ENCODE peak calls at places on chromosomes 4 and X, in eight cellular contexts. A, C, Z, O, D, U, P and W are unnamed samples. For H3K27me3, the result is how much of the 10 kb centered on the place peaks cover.

GRCh38 chr4:108148316-108148715 is 20.4 kb downstream of the LEF1 start:
- DNase-seq in P (no peak), A (no peak), U (no peak), Z (no peak), O (no peak), D (no peak), C (no peak), W (no peak)

GRCh38 chrX:100731441-100732281 is at the start of gene SYTL4:
- DNase-seq in D (no peak), O (peak), U (peak), C (peak), A (peak), Z (peak), P (peak), W (peak)

GRCh38 chrX:47182106-47182700 is 11.4 kb upstream of the UBA1 start:
- DNase-seq in C (no peak), Z (no peak), O (no peak), U (no peak), A (peak), D (no peak), P (no peak), W (no peak)

GRCh38 chr4:17723648-17724047 is 57.8 kb downstream of the FAM184B start:
- DNase-seq in A (no peak), U (no peak), O (no peak), P (no peak), C (no peak), Z (no peak), D (no peak), W (no peak)

GRCh38 chrX:139194571-139195280 is 335.8 kb upstream of the F9 start:
- DNase-seq in D (no peak), Z (peak), A (no peak), C (peak), O (peak), U (peak), P (peak), W (peak)

GRCh38 chr4:48904541-48905142 is 1.9 kb downstream of the OCIAD2 start:
- DNase-seq in A (no peak), Z (no peak), O (no peak), D (no peak), U (peak), C (no peak), P (no peak), W (no peak)

GRCh38 chr4:53558981-53559620 is 32.2 kb downstream of the LNX1 start:
- DNase-seq in U (no peak), D (no peak), P (no peak), Z (no peak), O (no peak), A (no peak), C (no peak), W (no peak)

GRCh38 chr4:3387154-3387942 is 54.4 kb upstream of the HGFAC start:
- DNase-seq in C (no peak), P (no peak), U (no peak), A (no peak), D (no peak), Z (peak), O (peak), W (no peak)

GRCh38 chrX:40172169-40172979 is 74.6 kb upstream of the BCOR start:
- DNase-seq in Z (peak), D (peak), P (peak), O (peak), C (peak), U (peak), A (peak), W (peak)
- H3K27ac ChIP-seq in Z (peak), D (peak), P (peak), O (peak), C (peak), U (no peak), A (peak), W (peak)

GRCh38 chr4:122896270-122896669 is 26.1 kb downstream of the NUDT6 start:
- DNase-seq in A (no peak), U (no peak), C (no peak), O (no peak), P (no peak), D (no peak), Z (no peak), W (no peak)
- H3K4me3 ChIP-seq in A (no peak), U (no peak), C (no peak), O (no peak), P (no peak), D (no peak), Z (no peak), W (no peak)

GRCh38 chrX:150347471-150347870 is 15.6 kb upstream of the MAMLD1 start:
- DNase-seq in C (no peak), U (no peak), Z (no peak), P (no peak), D (no peak), A (no peak), O (no peak), W (no peak)

GRCh38 chrX:150352114-150352513 is 11.0 kb upstream of the MAMLD1 start:
- DNase-seq in O (no peak), P (no peak), C (no peak), A (no peak), D (peak), Z (no peak), U (no peak), W (no peak)

GRCh38 chrX:150352581-150352980 is 10.5 kb upstream of the MAMLD1 start:
- DNase-seq in C (no peak), Z (no peak), O (no peak), U (no peak), D (peak), P (no peak), A (no peak), W (no peak)

GRCh38 chrX:150348365-150348764 is 14.8 kb upstream of the MAMLD1 start:
- DNase-seq in A (no peak), U (peak), O (no peak), P (no peak), Z (no peak), D (no peak), C (no peak), W (no peak)
- H3K27me3 ChIP-seq in A (under half), U (under half), O (under half), P (under half), Z (under half), D (under half), C (under half), W (under half)

DNA sequence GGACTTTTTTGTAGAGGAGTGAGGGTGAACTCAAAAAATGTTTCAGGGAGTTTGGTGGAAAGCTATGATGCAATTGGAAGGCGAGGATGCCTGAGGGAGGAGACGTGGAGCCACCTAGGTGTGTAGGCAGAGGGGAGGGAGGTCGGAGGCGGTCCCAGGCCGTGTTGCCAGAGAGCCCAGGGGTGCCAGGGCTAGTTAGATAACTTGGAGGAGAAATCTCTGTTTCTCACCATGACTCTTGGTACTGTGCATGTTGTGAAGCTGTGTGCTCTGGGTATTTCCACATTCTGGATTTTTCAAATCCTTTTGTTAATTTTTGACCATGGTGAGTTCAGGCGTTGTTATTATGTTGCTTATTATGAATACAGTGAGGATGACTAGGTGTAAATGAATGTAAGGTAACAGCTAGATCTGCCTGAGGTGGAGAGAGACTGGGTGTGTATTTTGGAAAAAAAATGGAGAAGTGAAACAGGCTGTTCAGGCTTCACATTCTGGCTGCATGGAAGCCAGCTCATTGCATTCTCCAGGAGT is 4.5 kb downstream of the RAB9A start:
- DNase-seq in O (no peak), A (no peak), U (peak), C (no peak), P (peak), Z (no peak), D (no peak), W (no peak)
- H3K27ac ChIP-seq in O (no peak), A (no peak), U (no peak), C (peak), P (peak), Z (no peak), D (no peak), W (no peak)

DNA sequence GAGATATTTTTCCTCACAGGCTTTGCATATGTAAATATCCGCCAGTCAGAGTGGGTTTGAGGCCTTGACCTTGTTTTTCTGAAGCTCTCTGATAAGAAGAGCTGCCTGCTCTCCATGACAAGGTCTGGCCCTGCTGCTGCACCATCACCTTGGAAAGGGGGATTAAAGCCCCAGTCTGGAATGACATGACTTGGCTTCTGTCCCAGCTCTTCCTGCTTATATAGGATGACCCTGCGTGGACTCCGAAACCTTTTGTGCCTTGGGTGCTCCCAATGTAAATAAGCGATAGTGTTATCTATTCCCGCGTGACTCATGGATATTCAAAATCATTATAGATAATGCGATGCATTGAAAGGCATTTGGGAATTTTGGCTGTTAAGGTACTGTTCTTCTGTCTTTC is 139.3 kb downstream of the BMPR1B start:
- DNase-seq in O (no peak), D (no peak), Z (no peak), U (peak), C (no peak), A (no peak), P (no peak), W (no peak)
- H3K4me3 ChIP-seq in O (no peak), D (no peak), Z (no peak), U (no peak), C (no peak), A (no peak), P (no peak), W (no peak)

DNA sequence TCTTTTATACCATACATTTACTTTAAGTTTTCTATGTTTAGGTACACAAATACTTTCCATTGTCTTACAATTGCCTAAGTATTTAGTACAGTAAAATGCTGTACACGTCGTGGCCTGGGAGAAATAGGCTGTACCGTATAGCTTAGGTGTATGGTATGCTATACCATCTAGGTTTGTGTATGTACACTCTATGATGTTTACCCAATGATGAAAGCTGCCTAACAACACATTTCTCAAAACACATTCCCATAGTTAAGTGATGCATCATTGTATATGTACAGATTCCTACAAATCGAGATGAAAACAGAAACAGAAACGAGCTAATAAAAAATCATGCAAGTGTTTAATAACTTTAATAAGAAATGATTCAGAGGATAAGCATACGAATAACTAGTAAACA is 51.6 kb downstream of the SPANXA2 start:
- DNase-seq in U (no peak), C (no peak), P (no peak), Z (no peak), D (no peak), A (no peak), O (no peak), W (no peak)
- H3K27me3 ChIP-seq in U (under half), C (under half), P (under half), Z (under half), D (under half), A (under half), O (under half), W (under half)

GRCh38 chr4:118033148-118034060 is 882 bp upstream of the NDST3 start:
- DNase-seq in D (peak), Z (peak), C (peak), P (peak), O (peak), U (peak), A (peak), W (peak)

GRCh38 chr4:118036336-118036735 is 2.0 kb downstream of the NDST3 start:
- DNase-seq in Z (no peak), P (no peak), A (no peak), U (no peak), D (no peak), C (no peak), O (no peak), W (no peak)

GRCh38 chr4:118034061-118034785 is at the start of gene NDST3:
- DNase-seq in P (peak), O (peak), Z (peak), C (peak), U (peak), A (peak), D (peak), W (peak)

GRCh38 chr4:118032691-118033090 is 1.6 kb upstream of the NDST3 start:
- DNase-seq in P (no peak), A (no peak), C (no peak), D (peak), O (no peak), U (peak), Z (no peak), W (no peak)

DNA sequence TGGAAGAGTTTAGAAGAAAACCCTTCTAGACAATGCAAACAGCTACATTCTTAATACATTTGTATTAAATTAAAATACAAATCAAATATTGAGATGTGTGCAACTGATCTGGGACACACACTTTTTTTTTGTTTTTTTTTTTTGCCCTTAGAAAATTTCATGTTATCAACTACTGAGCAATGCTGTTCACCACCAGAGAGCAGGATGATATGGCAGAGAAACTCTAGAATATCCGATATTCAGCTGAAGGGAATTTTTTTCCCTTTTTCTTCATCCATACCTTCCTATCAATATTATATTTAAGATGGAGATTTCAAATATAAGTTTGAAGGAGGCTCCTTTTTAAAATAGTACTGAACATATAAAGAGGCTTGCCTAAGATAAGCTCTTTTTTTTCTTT is 1.0 kb downstream of the NDST3 start:
- DNase-seq in O (no peak), U (no peak), D (no peak), C (no peak), Z (no peak), A (no peak), P (no peak), W (no peak)
- H3K27ac ChIP-seq in O (no peak), U (no peak), D (no peak), C (no peak), Z (no peak), A (no peak), P (no peak), W (no peak)